ENCODE peak calls at places on chromosomes 2 and 18, in six cellular contexts. W is IMR-90, N is thoracic aorta, M is pancreas, Z is uterus, H is tibial artery. U is an unnamed sample.

GRCh38 chr18:57786038-57786437 is 17.1 kb downstream of the ATP8B1 start:
- DNase-seq in M (peak; percentile 7), H (no peak), Z (no peak), W (no peak), N (no peak), U (no peak)

GRCh38 chr2:70684846-70685622 is 83.0 kb downstream of the ADD2 start:
- DNase-seq in W (no peak), M (no peak), Z (no peak), N (no peak), H (peak; percentile 9), U (no peak)

GRCh38 chr2:54680397-54681032 is 42.9 kb upstream of the EML6 start:
- DNase-seq in N (no peak), Z (no peak), W (peak; percentile 45), M (no peak), H (no peak), U (no peak)

GRCh38 chr2:178767099-178768060 is 39.8 kb downstream of the TTN start:
- DNase-seq in H (no peak), M (no peak), W (no peak), N (no peak), Z (no peak), U (no peak)

GRCh38 chr2:80852808-80853139 is 548.2 kb upstream of the LRRTM1 start:
- DNase-seq in W (no peak), N (no peak), Z (no peak), H (no peak), M (no peak), U (no peak)

GRCh38 chr18:22169889-22170420 is 566 bp downstream of the GATA6 start:
- DNase-seq in H (no peak), N (no peak), M (peak; percentile 60), Z (peak; percentile 63), W (peak; percentile 53), U (no peak)

GRCh38 chr18:48733854-48734253 is 195.0 kb downstream of the CTIF start:
- DNase-seq in Z (no peak), N (no peak), W (no peak), H (peak; percentile 86), M (no peak), U (no peak)

GRCh38 chr2:9099341-9099751 is 95.9 kb upstream of the MBOAT2 start:
- DNase-seq in W (peak; percentile 80), Z (no peak), H (no peak), M (no peak), N (no peak), U (no peak)

GRCh38 chr2:209773377-209773776 is 1.7 kb downstream of the UNC80 start:
- DNase-seq in M (no peak), Z (no peak), W (no peak), N (no peak), H (no peak), U (no peak)

GRCh38 chr2:46913471-46914381 is 1.9 kb downstream of the MCFD2 start:
- DNase-seq in M (peak; percentile 62), H (peak; percentile 71), W (peak; percentile 78), N (no peak), Z (no peak), U (no peak)

GRCh38 chr2:234308814-234309195 is 188.1 kb downstream of the ARL4C start:
- DNase-seq in W (peak; percentile 85), N (no peak), M (no peak), Z (no peak), H (no peak), U (peak; percentile 64)

GRCh38 chr18:53056064-53056463 is 716.1 kb downstream of the DCC start:
- DNase-seq in W (no peak), H (no peak), N (no peak), M (no peak), Z (no peak), U (no peak)

GRCh38 chr2:15769235-15769634 is 171.1 kb upstream of the MYCN start:
- DNase-seq in Z (no peak), H (no peak), N (no peak), W (no peak), M (no peak), U (no peak)

GRCh38 chr2:240303896-240304745 is 131.3 kb upstream of the GPC1 start:
- DNase-seq in H (peak; percentile 50), W (no peak), N (no peak), Z (no peak), M (no peak), U (no peak)

GRCh38 chr18:45590546-45590945 is 24.7 kb upstream of the SLC14A2 start:
- DNase-seq in N (no peak), H (no peak), M (no peak), W (no peak), Z (no peak), U (no peak)

GRCh38 chr2:130878933-130879332 is 42.2 kb downstream of the ARHGEF4 start:
- DNase-seq in Z (no peak), H (peak; percentile 4), W (no peak), N (no peak), M (no peak), U (no peak)

GRCh38 chr2:20916604-20917286 is 93.8 kb upstream of the LDAH start:
- DNase-seq in N (no peak), W (peak; percentile 13), Z (no peak), H (no peak), M (no peak), U (no peak)

DNA sequence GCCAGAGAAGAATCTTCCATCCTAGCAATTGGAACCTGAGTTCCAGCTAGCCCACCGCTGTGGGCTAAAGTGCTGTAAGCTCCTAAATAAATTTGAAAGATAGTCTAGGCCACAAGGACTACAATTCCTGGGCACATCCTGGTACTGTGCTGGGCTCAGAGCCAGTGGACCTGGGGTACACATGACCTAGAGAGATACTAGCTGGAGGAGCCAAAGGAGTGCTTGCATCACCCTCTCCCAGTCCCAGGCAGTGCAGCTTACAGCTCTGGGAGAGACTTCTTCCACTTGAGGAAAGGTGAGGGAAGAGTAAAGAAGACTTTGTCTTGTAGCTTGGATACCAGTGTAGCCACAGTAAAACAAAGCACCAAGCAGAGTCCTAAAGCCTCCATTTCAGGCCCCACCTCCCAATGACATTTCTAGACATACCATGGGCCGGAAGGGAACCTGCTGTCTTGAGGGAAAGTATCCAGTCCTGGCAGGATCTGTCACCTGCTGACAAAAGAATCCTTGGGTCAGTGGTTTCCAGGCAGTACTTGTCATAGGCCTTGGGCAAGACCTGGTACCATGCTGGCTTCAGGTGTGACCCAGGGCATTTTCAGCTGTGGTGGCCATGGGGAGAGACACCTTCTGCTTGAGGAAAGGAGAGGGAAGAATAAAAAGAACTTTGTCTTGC is 89.5 kb downstream of the TMEM185B start:
- DNase-seq in W (no peak), H (no peak), M (no peak), Z (no peak), N (no peak), U (no peak)
- H3K27ac ChIP-seq in W (peak overlapping the region; percentile 43), H (no peak overlapping the region), M (no peak overlapping the region), Z (no peak overlapping the region), N (no peak overlapping the region), U (no peak overlapping the region)

GRCh38 chr2:62339413-62339812 is 143.5 kb downstream of the B3GNT2 start:
- DNase-seq in W (no peak), M (no peak), H (no peak), N (no peak), Z (no peak), U (no peak)
- TF ChIP-seq CTCF in W (no peak), M (no peak), H (no peak), N (no peak), Z (no peak), U (no peak)

GRCh38 chr18:79902640-79903039 is 48.8 kb downstream of the SLC66A2 start:
- DNase-seq in M (no peak), H (peak; percentile 60), W (no peak), Z (no peak), N (no peak), U (no peak)
- H3K9me3 ChIP-seq in M (no peaks in the 10 kb centered on the region), H (peaks cover 53% of the 10 kb centered on the region), W (peaks cover 32% of the 10 kb centered on the region), Z (no peaks in the 10 kb centered on the region), N (peaks cover 10% of the 10 kb centered on the region), U (no peaks in the 10 kb centered on the region)

GRCh38 chr2:60948926-60949579 is 67.7 kb downstream of the REL start:
- DNase-seq in N (no peak), Z (no peak), M (no peak), W (peak; percentile 35), H (no peak), U (no peak)
- H3K27ac ChIP-seq in N (no peak overlapping the region), Z (no peak overlapping the region), M (no peak overlapping the region), W (no peak overlapping the region), H (no peak overlapping the region), U (no peak overlapping the region)

GRCh38 chr2:156332452-156333273 is at the start of gene NR4A2:
- DNase-seq in H (peak; percentile 96), Z (peak; percentile 90), N (peak; percentile 64), W (peak; percentile 92), M (peak; percentile 91), U (peak; percentile 92)

GRCh38 chr2:156331572-156332451 is 709 bp downstream of the NR4A2 start:
- DNase-seq in Z (peak; percentile 67), W (peak; percentile 77), N (no peak), M (peak; percentile 58), H (peak; percentile 90), U (no peak)

GRCh38 chr2:156333951-156334495 is 1.5 kb upstream of the NR4A2 start:
- DNase-seq in Z (peak; percentile 70), M (peak; percentile 70), H (peak; percentile 87), W (peak; percentile 58), N (no peak), U (peak; percentile 63)

GRCh38 chr2:156333274-156333950 is 891 bp upstream of the NR4A2 start:
- DNase-seq in N (no peak), W (no peak), Z (no peak), H (no peak), M (no peak), U (peak; percentile 26)

GRCh38 chr2:156334496-156335478 is 2.3 kb upstream of the NR4A2 start:
- DNase-seq in Z (peak; percentile 94), H (peak; percentile 98), W (peak; percentile 94), N (peak; percentile 74), M (peak; percentile 84), U (peak; percentile 68)
- TF ChIP-seq CTCF in Z (no peak), H (no peak), W (peak; percentile 37), N (no peak), M (no peak), U (no peak)

GRCh38 chr2:241991236-241991635 is 121.7 kb downstream of the RTP5 start:
- DNase-seq in N (no peak), W (no peak), M (no peak), H (peak; percentile 53), Z (no peak), U (no peak)
- H3K9me3 ChIP-seq in N (no peaks in the 10 kb centered on the region), W (peaks cover 14% of the 10 kb centered on the region), M (no peaks in the 10 kb centered on the region), H (no peaks in the 10 kb centered on the region), Z (no peaks in the 10 kb centered on the region), U (no peaks in the 10 kb centered on the region)

DNA sequence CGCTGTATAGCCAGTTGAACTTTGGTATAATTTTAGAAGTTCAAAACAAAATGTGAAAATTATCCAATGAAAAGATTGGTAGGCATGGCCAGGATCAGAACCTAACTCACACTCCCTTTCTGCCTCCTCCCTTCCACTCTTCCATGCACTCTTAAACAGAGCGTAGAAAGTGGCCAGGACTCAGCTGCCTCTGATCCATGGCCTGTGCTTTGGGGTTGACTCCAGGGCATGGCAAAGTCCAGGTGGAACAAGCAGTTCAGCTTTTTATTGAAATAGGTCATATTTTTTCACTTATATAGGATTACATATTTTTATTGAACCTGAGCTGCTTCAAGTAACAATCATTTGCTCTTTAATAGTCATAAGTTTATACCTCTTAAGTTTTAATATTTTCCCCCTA is 26.2 kb downstream of the INPP1 start:
- DNase-seq in W (no peak), H (no peak), Z (no peak), N (no peak), M (no peak), U (no peak)
- H3K27ac ChIP-seq in W (no peak overlapping the region), H (no peak overlapping the region), Z (no peak overlapping the region), N (no peak overlapping the region), M (no peak overlapping the region), U (no peak overlapping the region)

U was measured in CD4-positive, alpha-beta T cell.